ENCODE peak calls at places on chromosomes 16 and 17, in four cellular contexts. C, E, F and Q are unnamed samples.

GRCh38 chr16:70432800-70433455 is 6.0 kb downstream of the ST3GAL2 start:
- DNase-seq in C (no peak), E (peak; percentile 43), F (no peak), Q (no peak)

GRCh38 chr17:40854175-40854814 is 12.7 kb downstream of the KRT12 start:
- DNase-seq in C (no peak), E (no peak), F (peak; percentile 59), Q (no peak)

GRCh38 chr17:7294614-7295153 is at the start of gene YBX2:
- DNase-seq in C (peak; percentile 54), E (peak; percentile 85), F (peak; percentile 45), Q (no peak)

GRCh38 chr17:2055494-2056220 is 754 bp downstream of the HIC1 start:
- DNase-seq in C (peak; percentile 80), E (peak; percentile 42), F (no peak), Q (no peak)

GRCh38 chr16:57185446-57185944 is 344 bp downstream of the PSME3IP1 start:
- DNase-seq in C (peak; percentile 77), E (peak; percentile 58), F (no peak), Q (no peak)

GRCh38 chr17:3750926-3751325 is 27.2 kb downstream of the HASPIN start:
- DNase-seq in C (no peak), E (no peak), F (no peak), Q (no peak)

GRCh38 chr16:9954181-9954580 is 228.0 kb downstream of the GRIN2A start:
- DNase-seq in C (no peak), E (no peak), F (no peak), Q (no peak)

GRCh38 chr16:62940573-62940972 is 904.3 kb upstream of the CDH8 start:
- DNase-seq in C (no peak), E (no peak), F (no peak), Q (no peak)

GRCh38 chr17:41907633-41908539 is 10.9 kb downstream of the ACLY start:
- DNase-seq in C (no peak), E (no peak), F (no peak), Q (no peak)

GRCh38 chr16:52634528-52634927 is 87.6 kb upstream of the TOX3 start:
- DNase-seq in C (no peak), E (no peak), F (no peak), Q (no peak)

GRCh38 chr16:73771196-73771595 is 525.4 kb upstream of the PSMD7 start:
- DNase-seq in C (no peak), E (no peak), F (no peak), Q (no peak)

GRCh38 chr16:73771676-73772075 is 524.9 kb upstream of the PSMD7 start:
- DNase-seq in C (no peak), E (no peak), F (no peak), Q (no peak)

DNA sequence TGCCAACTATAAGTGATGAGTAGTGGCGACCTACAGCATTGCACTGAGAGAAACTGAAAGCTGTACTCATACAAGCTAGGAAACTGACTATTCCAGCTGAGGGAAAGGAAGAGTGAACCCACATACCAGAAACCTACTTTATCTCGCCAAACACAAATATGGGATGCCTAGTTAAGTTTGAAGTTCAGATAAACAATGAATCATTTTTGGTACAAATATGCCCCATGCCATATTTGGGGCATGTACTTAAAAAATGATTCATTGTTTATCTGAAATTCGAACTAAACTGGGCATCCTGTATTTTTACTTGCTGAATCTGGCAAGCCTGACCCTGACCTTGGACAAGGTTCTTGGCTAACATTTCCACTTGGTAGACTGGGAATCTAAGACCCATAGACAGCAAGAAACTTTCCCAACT is 527.8 kb upstream of the PSMD7 start:
- DNase-seq in C (peak; percentile 14), E (no peak), F (no peak), Q (no peak)
- H3K4me3 ChIP-seq in C (no peak overlapping the region), E (no peak overlapping the region), F (no peak overlapping the region), Q (no peak overlapping the region)

GRCh38 chr17:32127156-32127897 is 15.0 kb upstream of the RHOT1 start:
- DNase-seq in C (peak; percentile 72), E (peak; percentile 91), F (peak; percentile 55), Q (peak; percentile 77)
- TF ChIP-seq POLR2A in C (no peak), E (peak; percentile 48), F (peak; percentile 81), Q (no peak)

DNA sequence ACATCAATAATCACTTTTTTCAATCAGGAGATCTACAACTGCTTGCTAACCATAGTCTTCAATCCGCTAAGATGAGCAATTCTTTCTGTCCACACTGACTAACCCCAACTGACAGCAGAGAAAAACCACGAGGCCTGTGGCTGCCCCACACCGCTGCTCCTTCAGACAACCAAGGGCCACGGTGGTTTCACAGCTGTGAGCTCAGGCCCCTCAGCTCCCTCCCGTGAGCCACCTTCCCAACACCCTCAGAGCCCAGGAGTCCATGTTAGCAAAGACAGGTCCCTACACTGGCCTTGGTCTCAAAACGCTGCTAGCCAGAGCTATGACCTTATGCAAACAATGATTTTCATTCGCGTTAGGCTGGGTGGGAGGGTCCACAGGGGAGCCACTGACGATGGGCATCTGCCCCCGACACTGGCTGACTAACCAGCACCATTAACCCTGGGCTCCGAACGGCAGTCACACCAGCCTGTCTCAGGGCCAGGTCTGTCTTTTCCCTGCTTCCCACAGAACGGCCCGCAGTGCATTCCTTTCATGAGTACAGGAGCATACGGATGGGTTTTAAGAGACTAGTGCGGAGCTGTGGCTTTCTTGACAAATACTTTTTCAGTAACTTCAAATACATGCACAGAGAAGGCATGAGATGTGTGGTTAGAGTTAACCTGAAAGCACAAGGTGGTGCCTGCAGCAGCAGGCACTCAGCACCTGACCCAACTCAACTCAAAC is 67.3 kb downstream of the ANKRD11 start:
- DNase-seq in C (no peak), E (no peak), F (no peak), Q (no peak)
- H3K4me3 ChIP-seq in C (no peak overlapping the region), E (no peak overlapping the region), F (no peak overlapping the region), Q (no peak overlapping the region)

DNA sequence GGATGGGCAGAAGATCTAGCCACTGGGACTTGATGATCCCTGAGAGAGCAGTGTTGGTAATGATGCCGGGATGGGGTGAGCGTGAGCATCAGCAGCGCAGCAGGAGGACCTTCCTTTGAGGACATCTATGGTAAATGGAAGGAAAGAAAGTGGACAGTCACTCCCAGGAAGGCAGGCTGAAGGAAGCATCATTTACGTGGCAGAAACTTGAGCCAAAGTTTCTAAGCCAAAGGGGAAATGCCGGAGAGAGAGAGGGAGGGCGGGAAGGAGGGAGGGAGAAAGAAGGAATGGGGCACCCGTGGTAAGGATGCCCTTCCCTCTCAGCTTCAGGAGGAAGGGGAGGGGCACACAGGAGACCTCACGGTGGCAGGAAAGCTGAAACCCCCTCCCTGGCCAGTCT is 86.3 kb upstream of the CACNG5 start:
- DNase-seq in C (no peak), E (no peak), F (no peak), Q (no peak)
- TF ChIP-seq POLR2A in C (no peak), E (no peak), F (no peak), Q (no peak)

DNA sequence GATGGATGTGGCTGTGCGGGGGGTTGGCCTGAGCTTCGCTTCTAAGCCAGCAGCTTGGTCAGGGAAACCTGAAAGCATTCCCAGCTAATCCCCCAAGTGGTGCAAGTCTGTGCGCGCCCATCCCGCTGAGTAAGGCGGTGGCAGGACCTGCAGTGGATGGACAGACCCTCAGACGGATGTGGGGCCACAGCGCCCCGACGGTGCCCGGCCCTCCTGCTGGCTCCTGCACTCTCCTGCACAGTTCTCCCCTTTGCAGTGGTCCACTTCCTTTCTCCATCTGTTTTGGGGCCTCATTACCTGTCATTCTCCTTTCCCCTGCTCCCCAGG is 2.3 kb downstream of the ATP2A1 start:
- DNase-seq in C (no peak), E (no peak), F (no peak), Q (no peak)
- H3K4me3 ChIP-seq in C (no peak overlapping the region), E (peak overlapping the region; percentile 71), F (no peak overlapping the region), Q (no peak overlapping the region)

DNA sequence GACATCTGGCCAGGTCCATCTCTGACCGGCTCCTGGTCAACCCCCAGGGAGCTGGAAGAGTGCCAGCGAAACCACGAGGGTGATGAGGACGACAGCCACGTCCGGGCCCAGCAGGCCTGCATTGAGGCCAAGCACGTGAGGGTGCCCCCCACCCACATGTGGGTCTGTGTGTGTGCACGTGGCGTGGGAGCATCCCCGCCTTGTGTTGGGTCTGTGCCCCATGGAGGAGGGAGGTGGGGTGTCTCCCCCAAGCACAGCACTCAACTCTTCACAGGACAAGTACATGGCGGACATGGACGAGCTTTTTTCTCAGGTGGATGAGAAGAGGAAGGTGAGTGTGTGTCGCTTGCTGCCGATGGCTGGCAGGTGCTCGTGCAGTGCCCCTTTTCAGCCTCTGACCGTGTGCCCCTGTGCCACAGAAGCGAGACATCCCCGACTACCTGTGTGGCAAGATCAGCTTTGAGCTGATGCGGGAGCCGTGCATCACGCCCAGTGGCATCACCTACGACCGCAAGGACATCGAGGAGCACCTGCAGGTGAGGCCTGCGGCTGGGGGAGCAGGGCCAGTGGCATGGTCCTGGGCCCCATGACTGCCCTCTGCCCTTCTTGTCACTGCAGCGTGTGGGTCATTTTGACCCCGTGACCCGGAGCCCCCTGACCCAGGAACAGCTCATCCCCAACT is 1.7 kb downstream of the STUB1 start:
- DNase-seq in C (peak; percentile 75), E (peak; percentile 41), F (no peak), Q (no peak)
- TF ChIP-seq POLR2A in C (no peak), E (no peak), F (no peak), Q (no peak)